ENCODE peak calls at places on chromosomes 7 and 10, in nine cellular contexts. One of them, this sample, is unnamed.

GRCh38 chr7:82179311-82179710 is 264.3 kb downstream of the CACNA2D1 start:
- DNase-seq in uterus: no peak
- DNase-seq in CD8-positive, alpha-beta T cell: no peak
- DNase-seq in astrocyte of the spinal cord: no peak
- DNase-seq in fibroblast of the aortic adventitia: no peak
- DNase-seq in upper lobe of left lung: no peak
- DNase-seq in neural progenitor cell: no peak
- DNase-seq in fibroblast of lung: peak
- DNase-seq in GM06990: no peak
- DNase-seq in this sample: no peak

GRCh38 chr10:3763035-3763456 is 22.0 kb downstream of the KLF6 start:
- DNase-seq in uterus: no peak
- DNase-seq in CD8-positive, alpha-beta T cell: no peak
- DNase-seq in astrocyte of the spinal cord: peak
- DNase-seq in fibroblast of the aortic adventitia: no peak
- DNase-seq in upper lobe of left lung: no peak
- DNase-seq in neural progenitor cell: no peak
- DNase-seq in fibroblast of lung: peak
- DNase-seq in GM06990: no peak
- DNase-seq in this sample: no peak

GRCh38 chr10:90945496-90946070 is 24.7 kb upstream of the ANKRD1 start:
- DNase-seq in uterus: no peak
- DNase-seq in CD8-positive, alpha-beta T cell: no peak
- DNase-seq in astrocyte of the spinal cord: no peak
- DNase-seq in fibroblast of the aortic adventitia: peak
- DNase-seq in upper lobe of left lung: no peak
- DNase-seq in neural progenitor cell: no peak
- DNase-seq in fibroblast of lung: peak
- DNase-seq in GM06990: no peak
- DNase-seq in this sample: no peak

GRCh38 chr10:68628576-68629127 is 68.5 kb downstream of the TET1 start:
- DNase-seq in uterus: no peak
- DNase-seq in CD8-positive, alpha-beta T cell: peak
- DNase-seq in astrocyte of the spinal cord: peak
- DNase-seq in fibroblast of the aortic adventitia: no peak
- DNase-seq in upper lobe of left lung: no peak
- DNase-seq in neural progenitor cell: no peak
- DNase-seq in fibroblast of lung: peak
- DNase-seq in GM06990: no peak
- DNase-seq in this sample: peak

GRCh38 chr7:94043299-94043698 is 39.1 kb upstream of the BET1 start:
- DNase-seq in uterus: no peak
- DNase-seq in CD8-positive, alpha-beta T cell: no peak
- DNase-seq in astrocyte of the spinal cord: no peak
- DNase-seq in fibroblast of the aortic adventitia: peak
- DNase-seq in upper lobe of left lung: no peak
- DNase-seq in neural progenitor cell: no peak
- DNase-seq in fibroblast of lung: peak
- DNase-seq in GM06990: no peak
- DNase-seq in this sample: no peak

GRCh38 chr7:132063800-132064199 is 507.4 kb upstream of the PODXL start:
- DNase-seq in uterus: no peak
- DNase-seq in CD8-positive, alpha-beta T cell: no peak
- DNase-seq in astrocyte of the spinal cord: no peak
- DNase-seq in fibroblast of the aortic adventitia: no peak
- DNase-seq in upper lobe of left lung: no peak
- DNase-seq in neural progenitor cell: no peak
- DNase-seq in fibroblast of lung: no peak
- DNase-seq in GM06990: no peak
- DNase-seq in this sample: no peak

GRCh38 chr10:91115618-91116390 is 104.7 kb upstream of the PCGF5 start:
- DNase-seq in uterus: no peak
- DNase-seq in CD8-positive, alpha-beta T cell: no peak
- DNase-seq in astrocyte of the spinal cord: no peak
- DNase-seq in fibroblast of the aortic adventitia: no peak
- DNase-seq in upper lobe of left lung: no peak
- DNase-seq in neural progenitor cell: no peak
- DNase-seq in fibroblast of lung: no peak
- DNase-seq in GM06990: no peak
- DNase-seq in this sample: no peak

GRCh38 chr7:41003031-41003925 is 699.6 kb downstream of the INHBA start:
- DNase-seq in uterus: no peak
- DNase-seq in CD8-positive, alpha-beta T cell: no peak
- DNase-seq in astrocyte of the spinal cord: peak
- DNase-seq in fibroblast of the aortic adventitia: peak
- DNase-seq in upper lobe of left lung: no peak
- DNase-seq in neural progenitor cell: peak
- DNase-seq in fibroblast of lung: peak
- DNase-seq in GM06990: no peak
- DNase-seq in this sample: peak

GRCh38 chr10:11411926-11412545 is 199.4 kb downstream of the USP6NL start:
- DNase-seq in uterus: no peak
- DNase-seq in CD8-positive, alpha-beta T cell: no peak
- DNase-seq in astrocyte of the spinal cord: no peak
- DNase-seq in fibroblast of the aortic adventitia: no peak
- DNase-seq in upper lobe of left lung: no peak
- DNase-seq in neural progenitor cell: no peak
- DNase-seq in fibroblast of lung: no peak
- DNase-seq in GM06990: no peak
- DNase-seq in this sample: peak
- TF ChIP-seq CTCF in uterus: no peak
- TF ChIP-seq CTCF in CD8-positive, alpha-beta T cell: no peak
- TF ChIP-seq CTCF in astrocyte of the spinal cord: no peak
- TF ChIP-seq CTCF in fibroblast of the aortic adventitia: peak
- TF ChIP-seq CTCF in upper lobe of left lung: no peak
- TF ChIP-seq CTCF in neural progenitor cell: peak
- TF ChIP-seq CTCF in fibroblast of lung: peak
- TF ChIP-seq CTCF in GM06990: peak
- TF ChIP-seq CTCF in this sample: peak

GRCh38 chr10:33276282-33276923 is 58.1 kb downstream of the NRP1 start:
- DNase-seq in uterus: no peak
- DNase-seq in CD8-positive, alpha-beta T cell: no peak
- DNase-seq in astrocyte of the spinal cord: no peak
- DNase-seq in fibroblast of the aortic adventitia: no peak
- DNase-seq in upper lobe of left lung: no peak
- DNase-seq in neural progenitor cell: no peak
- DNase-seq in fibroblast of lung: no peak
- DNase-seq in GM06990: no peak
- DNase-seq in this sample: no peak

GRCh38 chr10:33274096-33274785 is 60.2 kb downstream of the NRP1 start:
- DNase-seq in uterus: no peak
- DNase-seq in CD8-positive, alpha-beta T cell: no peak
- DNase-seq in astrocyte of the spinal cord: peak
- DNase-seq in fibroblast of the aortic adventitia: no peak
- DNase-seq in upper lobe of left lung: no peak
- DNase-seq in neural progenitor cell: peak
- DNase-seq in fibroblast of lung: peak
- DNase-seq in GM06990: no peak
- DNase-seq in this sample: no peak

GRCh38 chr10:33271969-33272583 is 62.4 kb downstream of the NRP1 start:
- DNase-seq in uterus: no peak
- DNase-seq in CD8-positive, alpha-beta T cell: no peak
- DNase-seq in astrocyte of the spinal cord: no peak
- DNase-seq in fibroblast of the aortic adventitia: peak
- DNase-seq in upper lobe of left lung: no peak
- DNase-seq in neural progenitor cell: no peak
- DNase-seq in fibroblast of lung: peak
- DNase-seq in GM06990: no peak
- DNase-seq in this sample: no peak

GRCh38 chr10:33270971-33271370 is 63.5 kb downstream of the NRP1 start:
- DNase-seq in uterus: no peak
- DNase-seq in CD8-positive, alpha-beta T cell: no peak
- DNase-seq in astrocyte of the spinal cord: no peak
- DNase-seq in fibroblast of the aortic adventitia: no peak
- DNase-seq in upper lobe of left lung: no peak
- DNase-seq in neural progenitor cell: no peak
- DNase-seq in fibroblast of lung: no peak
- DNase-seq in GM06990: no peak
- DNase-seq in this sample: no peak

GRCh38 chr10:33273295-33274002 is 61.0 kb downstream of the NRP1 start:
- DNase-seq in uterus: peak
- DNase-seq in CD8-positive, alpha-beta T cell: no peak
- DNase-seq in astrocyte of the spinal cord: peak
- DNase-seq in fibroblast of the aortic adventitia: peak
- DNase-seq in upper lobe of left lung: peak
- DNase-seq in neural progenitor cell: peak
- DNase-seq in fibroblast of lung: peak
- DNase-seq in GM06990: no peak
- DNase-seq in this sample: no peak
- H3K4me3 ChIP-seq in uterus: no peak
- H3K4me3 ChIP-seq in CD8-positive, alpha-beta T cell: no peak
- H3K4me3 ChIP-seq in astrocyte of the spinal cord: peak
- H3K4me3 ChIP-seq in fibroblast of the aortic adventitia: peak
- H3K4me3 ChIP-seq in upper lobe of left lung: peak
- H3K4me3 ChIP-seq in neural progenitor cell: no peak
- H3K4me3 ChIP-seq in fibroblast of lung: peak
- H3K4me3 ChIP-seq in GM06990: no peak
- H3K4me3 ChIP-seq in this sample: no peak

DNA sequence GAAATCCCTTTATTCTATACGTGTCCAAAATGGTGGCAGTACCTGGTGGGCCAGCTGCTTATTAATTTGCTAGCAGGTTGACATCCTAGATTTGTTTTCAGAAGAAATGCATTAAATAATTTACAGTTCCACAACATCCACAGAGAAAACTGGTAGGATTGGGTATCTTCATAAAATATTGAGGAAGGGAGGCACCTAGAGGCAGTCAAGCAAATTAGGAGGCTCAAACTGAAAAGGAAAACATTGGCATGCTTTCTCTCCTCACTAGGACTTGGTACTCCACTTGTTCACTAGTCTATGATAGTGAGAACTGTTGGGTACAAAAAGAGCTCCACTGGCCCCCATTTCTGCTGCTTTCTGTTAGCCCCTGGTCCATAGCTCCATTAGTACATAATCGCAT is 18.3 kb upstream of the LRGUK start:
- DNase-seq in uterus: no peak
- DNase-seq in CD8-positive, alpha-beta T cell: no peak
- DNase-seq in astrocyte of the spinal cord: no peak
- DNase-seq in fibroblast of the aortic adventitia: no peak
- DNase-seq in upper lobe of left lung: no peak
- DNase-seq in neural progenitor cell: no peak
- DNase-seq in fibroblast of lung: no peak
- DNase-seq in GM06990: no peak
- DNase-seq in this sample: no peak
- TF ChIP-seq CTCF in uterus: no peak
- TF ChIP-seq CTCF in CD8-positive, alpha-beta T cell: no peak
- TF ChIP-seq CTCF in astrocyte of the spinal cord: no peak
- TF ChIP-seq CTCF in fibroblast of the aortic adventitia: no peak
- TF ChIP-seq CTCF in upper lobe of left lung: no peak
- TF ChIP-seq CTCF in neural progenitor cell: no peak
- TF ChIP-seq CTCF in fibroblast of lung: no peak
- TF ChIP-seq CTCF in GM06990: no peak
- TF ChIP-seq CTCF in this sample: no peak

GRCh38 chr7:98628418-98628817 is 11.3 kb downstream of the NPTX2 start:
- DNase-seq in uterus: no peak
- DNase-seq in CD8-positive, alpha-beta T cell: no peak
- DNase-seq in astrocyte of the spinal cord: no peak
- DNase-seq in fibroblast of the aortic adventitia: no peak
- DNase-seq in upper lobe of left lung: no peak
- DNase-seq in neural progenitor cell: no peak
- DNase-seq in fibroblast of lung: no peak
- DNase-seq in GM06990: no peak
- DNase-seq in this sample: no peak
- H3K4me3 ChIP-seq in uterus: no peak
- H3K4me3 ChIP-seq in CD8-positive, alpha-beta T cell: no peak
- H3K4me3 ChIP-seq in astrocyte of the spinal cord: no peak
- H3K4me3 ChIP-seq in fibroblast of the aortic adventitia: no peak
- H3K4me3 ChIP-seq in upper lobe of left lung: no peak
- H3K4me3 ChIP-seq in neural progenitor cell: peak
- H3K4me3 ChIP-seq in fibroblast of lung: no peak
- H3K4me3 ChIP-seq in GM06990: no peak
- H3K4me3 ChIP-seq in this sample: no peak

GRCh38 chr7:120337308-120337907 is 64.4 kb downstream of the KCND2 start:
- DNase-seq in uterus: no peak
- DNase-seq in CD8-positive, alpha-beta T cell: no peak
- DNase-seq in astrocyte of the spinal cord: peak
- DNase-seq in fibroblast of the aortic adventitia: peak
- DNase-seq in upper lobe of left lung: no peak
- DNase-seq in neural progenitor cell: peak
- DNase-seq in fibroblast of lung: peak
- DNase-seq in GM06990: no peak
- DNase-seq in this sample: peak
- TF ChIP-seq CTCF in uterus: no peak
- TF ChIP-seq CTCF in CD8-positive, alpha-beta T cell: no peak
- TF ChIP-seq CTCF in astrocyte of the spinal cord: peak
- TF ChIP-seq CTCF in fibroblast of the aortic adventitia: peak
- TF ChIP-seq CTCF in upper lobe of left lung: no peak
- TF ChIP-seq CTCF in neural progenitor cell: peak
- TF ChIP-seq CTCF in fibroblast of lung: peak
- TF ChIP-seq CTCF in GM06990: peak
- TF ChIP-seq CTCF in this sample: peak

DNA sequence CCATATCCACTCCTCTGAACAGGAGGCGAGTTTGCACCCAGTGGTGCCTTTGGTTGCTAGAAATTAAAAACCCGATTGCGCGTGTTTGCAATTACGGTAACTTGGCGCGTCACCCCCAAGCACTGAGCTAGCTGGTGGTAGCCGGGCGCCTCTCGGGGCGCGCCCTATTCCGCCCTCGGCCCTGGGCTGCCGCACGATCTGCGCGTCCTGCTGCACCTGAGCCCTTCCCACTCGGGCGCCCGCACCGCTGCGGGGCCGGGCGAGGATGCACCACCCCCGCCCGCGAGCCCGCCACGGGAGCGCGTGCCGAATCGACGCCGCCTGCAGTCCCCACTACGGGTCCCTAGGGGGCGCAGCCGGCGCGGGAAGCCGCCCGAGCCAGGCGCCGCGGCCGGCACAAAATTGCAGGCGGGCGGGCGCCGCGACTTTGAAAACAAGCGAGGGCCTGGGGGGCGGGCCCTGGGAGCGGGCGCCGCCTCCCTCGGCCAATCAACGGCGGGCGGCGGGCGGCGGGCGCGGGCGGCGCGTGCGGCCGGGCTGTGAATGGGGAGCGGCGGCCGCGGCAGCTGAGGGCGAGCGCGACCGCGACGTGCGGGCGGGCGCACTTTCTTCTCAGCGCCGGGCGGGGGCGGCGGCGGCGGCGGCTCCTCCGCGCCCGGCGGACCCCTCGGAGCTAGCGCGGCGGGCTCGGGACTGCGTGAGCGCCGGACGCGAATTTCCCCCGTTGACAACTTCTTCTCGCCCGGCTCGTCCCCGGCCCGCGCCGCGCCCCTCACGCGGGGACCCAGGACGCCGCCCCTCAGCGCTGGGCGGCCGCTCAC is at the start of gene SDK1:
- DNase-seq in uterus: peak
- DNase-seq in CD8-positive, alpha-beta T cell: peak
- DNase-seq in astrocyte of the spinal cord: peak
- DNase-seq in fibroblast of the aortic adventitia: peak
- DNase-seq in upper lobe of left lung: peak
- DNase-seq in neural progenitor cell: peak
- DNase-seq in fibroblast of lung: peak
- DNase-seq in GM06990: peak
- DNase-seq in this sample: peak
- H3K4me3 ChIP-seq in uterus: peak
- H3K4me3 ChIP-seq in CD8-positive, alpha-beta T cell: peak
- H3K4me3 ChIP-seq in astrocyte of the spinal cord: peak
- H3K4me3 ChIP-seq in fibroblast of the aortic adventitia: peak
- H3K4me3 ChIP-seq in upper lobe of left lung: peak
- H3K4me3 ChIP-seq in neural progenitor cell: peak
- H3K4me3 ChIP-seq in fibroblast of lung: peak
- H3K4me3 ChIP-seq in GM06990: peak
- H3K4me3 ChIP-seq in this sample: no peak

This sample was measured in GM12865.